ENCODE peak calls at places on chromosome 2, in five cellular contexts. H is NCI-H2081, Z is NCI-H2171 treated with DMSO at 0.1 percent for 48 hours, R is sciatic nerve, J is lung microvascular endothelial cell. K is an unnamed sample.
A peak's percentile ranks its signal among the peaks of the same experiment; 100 is the strongest.

GRCh38 chr2:64988420-64989125 is 626 bp upstream of the SLC1A4 start:
- DNase-seq in H (peak; percentile 86), Z (peak; percentile 80), R (peak; percentile 76), J (peak; percentile 72), K (peak; percentile 34)

GRCh38 chr2:57373530-57373929 is 673.1 kb upstream of the VRK2 start:
- DNase-seq in H (no peak), Z (no peak), R (no peak), J (peak; percentile 77), K (no peak)

GRCh38 chr2:85717308-85718005 is 23.3 kb downstream of the GNLY start:
- DNase-seq in H (no peak), Z (peak; percentile 14), R (no peak), J (no peak), K (no peak)

GRCh38 chr2:120066708-120067547 is 54.1 kb downstream of the EPB41L5 start:
- DNase-seq in H (peak; percentile 53), Z (peak; percentile 69), R (no peak), J (no peak), K (no peak)

GRCh38 chr2:109494842-109495241 is 118.9 kb downstream of the SEPTIN10 start:
- DNase-seq in H (no peak), Z (no peak), R (no peak), J (no peak), K (no peak)

GRCh38 chr2:43221660-43222471 is 4.5 kb downstream of the ZFP36L2 start:
- DNase-seq in H (no peak), Z (peak; percentile 71), R (peak; percentile 94), J (peak; percentile 92), K (peak; percentile 41)

GRCh38 chr2:234989183-234989701 is 37.4 kb downstream of the SH3BP4 start:
- DNase-seq in H (peak; percentile 80), Z (no peak), R (peak; percentile 88), J (peak; percentile 48), K (no peak)

GRCh38 chr2:168678153-168678853 is 124.1 kb upstream of the NOSTRIN start:
- DNase-seq in H (no peak), Z (no peak), R (no peak), J (no peak), K (no peak)

GRCh38 chr2:31270136-31270535 is 36.2 kb downstream of the EHD3 start:
- DNase-seq in H (no peak), Z (no peak), R (no peak), J (no peak), K (no peak)

GRCh38 chr2:236627193-236627592 is 57.6 kb downstream of the ACKR3 start:
- DNase-seq in H (no peak), Z (no peak), R (peak; percentile 48), J (no peak), K (no peak)

GRCh38 chr2:127270663-127271062 is 23.3 kb downstream of the ERCC3 start:
- DNase-seq in H (no peak), Z (no peak), R (no peak), J (no peak), K (no peak)

GRCh38 chr2:79996709-79997108 is 307.8 kb downstream of the LRRTM1 start:
- DNase-seq in H (no peak), Z (no peak), R (no peak), J (no peak), K (no peak)

GRCh38 chr2:133940134-133940533 is 313.7 kb upstream of the MGAT5 start:
- DNase-seq in H (no peak), Z (no peak), R (no peak), J (no peak), K (no peak)

K was measured in stimulated activated CD4-positive, alpha-beta T cell treated with anti-CD3 and anti-CD28 coated beads, TNF-alpha, amount 100 ng/mL, for 48 hours.